ENCODE peak calls at places on chromosomes 4 and X, in four cellular contexts. One of them, this sample, is unnamed.

GRCh38 chr4:42568610-42569207 is 88.2 kb downstream of the ATP8A1 start:
- DNase-seq in HepG2: peak
- DNase-seq in K562: peak
- DNase-seq in GM12878: peak
- DNase-seq in this sample: peak

GRCh38 chr4:151942971-151943370 is 182.2 kb upstream of the GATB start:
- DNase-seq in HepG2: no peak
- DNase-seq in K562: no peak
- DNase-seq in GM12878: no peak
- DNase-seq in this sample: no peak

GRCh38 chrX:14351889-14352288 is 177.4 kb upstream of the GLRA2 start:
- DNase-seq in HepG2: no peak
- DNase-seq in GM12878: no peak
- DNase-seq in K562: no peak
- DNase-seq in this sample: no peak

GRCh38 chr4:53346920-53347852 is 18.7 kb downstream of the SCFD2 start:
- DNase-seq in K562: no peak
- DNase-seq in HepG2: no peak
- DNase-seq in GM12878: no peak
- DNase-seq in this sample: no peak

GRCh38 chrX:132740316-132741123 is 217.9 kb downstream of the HS6ST2 start:
- DNase-seq in GM12878: no peak
- DNase-seq in HepG2: no peak
- DNase-seq in K562: no peak
- DNase-seq in this sample: no peak

GRCh38 chr4:177499537-177499936 is 57.3 kb upstream of the AGA start:
- DNase-seq in GM12878: no peak
- DNase-seq in K562: no peak
- DNase-seq in HepG2: no peak
- DNase-seq in this sample: no peak

GRCh38 chr4:70855464-70855863 is 15.8 kb upstream of the GRSF1 start:
- DNase-seq in K562: peak
- DNase-seq in GM12878: no peak
- DNase-seq in HepG2: no peak
- DNase-seq in this sample: no peak

GRCh38 chr4:11505225-11505971 is 76.7 kb upstream of the HS3ST1 start:
- DNase-seq in HepG2: no peak
- DNase-seq in K562: no peak
- DNase-seq in GM12878: no peak
- DNase-seq in this sample: no peak

GRCh38 chr4:60579335-60579734 is 620.8 kb upstream of the ADGRL3 start:
- DNase-seq in GM12878: no peak
- DNase-seq in HepG2: no peak
- DNase-seq in K562: no peak
- DNase-seq in this sample: no peak

GRCh38 chr4:91170756-91171155 is 1043.6 kb downstream of the CCSER1 start:
- DNase-seq in HepG2: no peak
- DNase-seq in GM12878: no peak
- DNase-seq in K562: no peak
- DNase-seq in this sample: no peak

GRCh38 chr4:108054025-108054424 is 64.3 kb downstream of the HADH start:
- DNase-seq in HepG2: no peak
- DNase-seq in K562: no peak
- DNase-seq in GM12878: no peak
- DNase-seq in this sample: no peak

GRCh38 chr4:173424899-173425805 is 26.2 kb upstream of the SCRG1 start:
- DNase-seq in GM12878: no peak
- DNase-seq in HepG2: no peak
- DNase-seq in K562: no peak
- DNase-seq in this sample: no peak

GRCh38 chr4:12651876-12652275 is 832.3 kb downstream of the RAB28 start:
- DNase-seq in HepG2: no peak
- DNase-seq in GM12878: no peak
- DNase-seq in K562: no peak
- DNase-seq in this sample: no peak

GRCh38 chr4:2534904-2535385 is 1.5 kb upstream of the FAM193A start:
- DNase-seq in GM12878: no peak
- DNase-seq in HepG2: peak
- DNase-seq in K562: no peak
- DNase-seq in this sample: no peak

GRCh38 chrX:53481816-53482485 is 47.8 kb upstream of the HSD17B10 start:
- DNase-seq in K562: peak
- DNase-seq in HepG2: peak
- DNase-seq in GM12878: no peak
- DNase-seq in this sample: peak

GRCh38 chr4:136078971-136079370 is 1453.3 kb downstream of the PCDH18 start:
- DNase-seq in K562: no peak
- DNase-seq in GM12878: no peak
- DNase-seq in HepG2: no peak
- DNase-seq in this sample: no peak

GRCh38 chr4:169243808-169244207 is 26.9 kb downstream of the SH3RF1 start:
- DNase-seq in K562: no peak
- DNase-seq in HepG2: peak
- DNase-seq in GM12878: no peak
- DNase-seq in this sample: no peak

GRCh38 chr4:53908661-53909078 is 155.7 kb downstream of the CHIC2 start:
- DNase-seq in K562: peak
- DNase-seq in GM12878: peak
- DNase-seq in HepG2: peak
- DNase-seq in this sample: no peak

GRCh38 chrX:20038966-20039365 is 48.1 kb upstream of the BCLAF3 start:
- DNase-seq in K562: no peak
- DNase-seq in HepG2: no peak
- DNase-seq in GM12878: no peak
- DNase-seq in this sample: no peak

GRCh38 chr4:148007303-148007702 is 275.4 kb downstream of the ARHGAP10 start:
- DNase-seq in GM12878: no peak
- DNase-seq in K562: peak
- DNase-seq in HepG2: no peak
- DNase-seq in this sample: no peak

GRCh38 chr4:107120661-107121060 is 84.5 kb upstream of the DKK2 start:
- DNase-seq in GM12878: no peak
- DNase-seq in K562: no peak
- DNase-seq in HepG2: no peak
- DNase-seq in this sample: no peak

GRCh38 chr4:120842046-120842445 is 80.5 kb downstream of the PRDM5 start:
- DNase-seq in K562: no peak
- DNase-seq in GM12878: no peak
- DNase-seq in HepG2: no peak
- DNase-seq in this sample: no peak

GRCh38 chr4:75180790-75181776 is 248.2 kb downstream of the PARM1 start:
- DNase-seq in HepG2: no peak
- DNase-seq in GM12878: peak
- DNase-seq in K562: peak
- DNase-seq in this sample: no peak

GRCh38 chr4:26300314-26301307 is 20.2 kb upstream of the RBPJ start:
- DNase-seq in GM12878: no peak
- DNase-seq in K562: no peak
- DNase-seq in HepG2: no peak
- DNase-seq in this sample: no peak

GRCh38 chr4:13548984-13549546 is 4.8 kb upstream of the NKX3-2 start:
- DNase-seq in K562: peak
- DNase-seq in HepG2: peak
- DNase-seq in GM12878: peak
- DNase-seq in this sample: peak

GRCh38 chrX:108399427-108400165 is 38.6 kb downstream of the COL4A6 start:
- DNase-seq in K562: no peak
- DNase-seq in HepG2: no peak
- DNase-seq in GM12878: no peak
- DNase-seq in this sample: no peak

GRCh38 chr4:7157666-7158065 is 34.7 kb upstream of the SORCS2 start:
- DNase-seq in GM12878: no peak
- DNase-seq in HepG2: no peak
- DNase-seq in K562: no peak
- DNase-seq in this sample: no peak

GRCh38 chrX:80331285-80331684 is 89.0 kb upstream of the TENT5D start:
- DNase-seq in HepG2: no peak
- DNase-seq in GM12878: no peak
- DNase-seq in K562: no peak
- DNase-seq in this sample: no peak

GRCh38 chr4:601612-602558 is 23.5 kb upstream of the PDE6B start:
- DNase-seq in GM12878: no peak
- DNase-seq in HepG2: no peak
- DNase-seq in K562: no peak
- DNase-seq in this sample: no peak

DNA sequence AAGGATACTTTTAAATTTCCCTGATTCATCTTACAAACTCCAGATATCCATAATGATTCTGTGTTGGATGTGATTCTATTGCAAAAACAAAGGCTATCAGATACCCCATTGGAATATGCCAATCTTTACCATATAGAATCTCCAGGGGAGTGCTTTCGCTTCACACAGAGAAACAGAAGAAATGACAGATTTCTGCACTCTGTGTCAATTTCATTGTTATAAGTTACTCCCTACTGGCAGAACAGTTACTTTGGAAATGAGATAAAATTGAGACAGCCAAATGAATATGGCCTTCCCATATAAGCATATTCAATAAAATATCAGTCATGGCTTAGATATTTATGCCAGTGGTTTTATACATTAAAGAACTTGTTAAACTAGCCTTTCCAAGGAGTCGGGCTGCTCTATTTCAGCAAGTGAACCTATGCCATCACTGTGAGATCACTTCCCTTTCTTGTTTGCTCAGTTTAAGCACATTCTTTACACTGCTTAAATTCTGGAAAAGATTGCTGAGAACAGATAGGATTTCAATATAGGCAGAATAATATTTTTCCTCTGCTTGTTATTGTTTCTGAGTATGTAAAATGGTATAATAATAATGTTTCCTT is 127.5 kb upstream of the ANXA10 start:
- DNase-seq in HepG2: no peak
- DNase-seq in GM12878: no peak
- DNase-seq in K562: no peak
- DNase-seq in this sample: no peak
- TF ChIP-seq TAF1 in HepG2: no peak
- TF ChIP-seq TAF1 in GM12878: no peak
- TF ChIP-seq TAF1 in K562: no peak
- TF ChIP-seq TAF1 in this sample: no peak

GRCh38 chr4:77697860-77698599 is 92.4 kb downstream of the CXCL13 start:
- DNase-seq in K562: no peak
- DNase-seq in HepG2: peak
- DNase-seq in GM12878: no peak
- DNase-seq in this sample: no peak
- TF ChIP-seq POLR2A in K562: no peak
- TF ChIP-seq POLR2A in HepG2: no peak
- TF ChIP-seq POLR2A in GM12878: no peak
- TF ChIP-seq POLR2A in this sample: no peak

DNA sequence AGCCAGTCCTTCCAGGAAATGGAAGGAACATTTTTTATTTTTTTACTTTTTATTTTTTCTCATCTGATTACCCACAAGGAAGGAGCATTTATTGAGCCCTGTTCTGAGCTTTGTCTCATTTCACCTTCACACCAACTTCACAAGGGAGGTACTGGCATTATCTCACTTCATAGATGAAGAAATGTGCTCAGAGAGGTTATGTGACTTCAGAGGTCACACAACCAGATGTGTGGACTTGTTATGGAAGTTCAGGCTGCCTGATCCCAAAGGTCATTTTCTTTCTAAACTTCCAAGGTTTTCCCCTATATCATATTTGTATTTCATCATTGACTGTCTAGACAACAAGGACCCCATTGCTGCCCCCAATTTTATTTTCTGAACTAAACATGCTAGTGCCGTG is 160.3 kb downstream of the DCLK2 start:
- DNase-seq in K562: no peak
- DNase-seq in HepG2: no peak
- DNase-seq in GM12878: no peak
- DNase-seq in this sample: no peak
- TF ChIP-seq TAF1 in K562: no peak
- TF ChIP-seq TAF1 in HepG2: no peak
- TF ChIP-seq TAF1 in GM12878: no peak
- TF ChIP-seq TAF1 in this sample: no peak

DNA sequence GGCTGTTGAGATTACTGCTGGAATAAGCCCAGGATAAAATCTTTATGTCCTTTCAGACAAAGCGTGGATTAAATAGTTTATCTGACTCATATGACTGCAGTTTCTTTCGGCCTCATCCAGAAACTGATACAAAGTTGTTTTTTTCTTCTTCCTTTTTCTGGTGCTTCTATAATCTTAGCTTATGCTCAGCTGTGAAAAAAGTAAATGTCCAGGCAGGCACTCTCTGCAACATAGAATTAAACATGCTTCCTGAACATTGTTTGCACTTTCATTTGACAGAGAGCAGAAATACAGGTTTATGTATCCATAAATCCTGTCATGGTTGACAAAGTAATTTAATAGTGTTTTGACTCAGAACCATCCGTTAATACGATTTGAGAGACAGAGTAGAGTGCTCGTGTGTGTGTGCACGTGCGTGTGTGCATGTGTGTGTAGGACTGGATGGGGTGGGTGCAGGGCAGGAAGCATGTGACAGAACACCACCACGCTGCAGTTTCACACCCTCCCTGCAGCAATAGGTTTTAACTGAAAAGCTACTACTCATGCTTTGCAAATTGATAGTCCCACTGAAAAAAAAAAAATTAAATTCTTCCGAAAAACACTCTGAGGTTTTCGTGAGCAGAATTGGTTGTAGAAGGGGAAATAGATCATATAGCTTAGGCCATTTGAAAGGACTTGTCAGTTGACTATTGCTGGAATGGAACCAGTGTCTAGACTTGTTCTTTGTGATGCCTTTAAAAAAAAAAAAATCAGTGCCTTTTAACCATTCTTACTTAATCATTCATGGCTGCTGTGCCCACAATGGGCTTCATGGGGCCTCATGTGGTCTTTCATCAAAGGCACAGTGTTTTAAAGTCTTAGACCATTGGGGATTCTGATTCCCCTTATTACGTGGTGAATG is 139.0 kb downstream of the AFF1 start:
- DNase-seq in GM12878: peak
- DNase-seq in HepG2: no peak
- DNase-seq in K562: no peak
- DNase-seq in this sample: peak
- TF ChIP-seq POLR2A in GM12878: peak
- TF ChIP-seq POLR2A in HepG2: no peak
- TF ChIP-seq POLR2A in K562: no peak
- TF ChIP-seq POLR2A in this sample: peak

This sample was measured in GM12892.